ENCODE peak calls at places on chromosomes 13 and 19, in five cellular contexts. One of them, this sample, is unnamed.

GRCh38 chr13:112773601-112774447 is 84.0 kb downstream of the ATP11A start:
- DNase-seq in trophoblast cell: no peak
- DNase-seq in IMR-90: no peak
- DNase-seq in neuronal stem cell: no peak
- DNase-seq in H9: peak; percentile 24
- DNase-seq in this sample: no peak

GRCh38 chr13:100610399-100611347 is 22.1 kb upstream of the GGACT start:
- DNase-seq in trophoblast cell: no peak
- DNase-seq in IMR-90: no peak
- DNase-seq in neuronal stem cell: no peak
- DNase-seq in H9: no peak
- DNase-seq in this sample: no peak

GRCh38 chr19:29672933-29673336 is 7.7 kb downstream of the PLEKHF1 start:
- DNase-seq in trophoblast cell: no peak
- DNase-seq in IMR-90: no peak
- DNase-seq in neuronal stem cell: no peak
- DNase-seq in H9: no peak
- DNase-seq in this sample: no peak

GRCh38 chr13:24713022-24713421 is 32.8 kb downstream of the ATP12A start:
- DNase-seq in trophoblast cell: no peak
- DNase-seq in IMR-90: no peak
- DNase-seq in neuronal stem cell: no peak
- DNase-seq in H9: no peak
- DNase-seq in this sample: no peak

GRCh38 chr19:4374451-4375163 is 25.7 kb downstream of the SH3GL1 start:
- DNase-seq in trophoblast cell: peak; percentile 97
- DNase-seq in IMR-90: peak; percentile 87
- DNase-seq in neuronal stem cell: no peak
- DNase-seq in H9: peak; percentile 59
- DNase-seq in this sample: peak; percentile 73

GRCh38 chr13:22372261-22372660 is 701.4 kb downstream of the FGF9 start:
- DNase-seq in trophoblast cell: no peak
- DNase-seq in IMR-90: no peak
- DNase-seq in neuronal stem cell: no peak
- DNase-seq in H9: no peak
- DNase-seq in this sample: peak; percentile 32

GRCh38 chr13:39675904-39676303 is 20.4 kb downstream of the COG6 start:
- DNase-seq in trophoblast cell: no peak
- DNase-seq in IMR-90: no peak
- DNase-seq in neuronal stem cell: no peak
- DNase-seq in H9: no peak
- DNase-seq in this sample: peak; percentile 3

GRCh38 chr13:114112231-114112825 is 20.1 kb downstream of the RASA3 start:
- DNase-seq in trophoblast cell: no peak
- DNase-seq in IMR-90: peak; percentile 45
- DNase-seq in neuronal stem cell: no peak
- DNase-seq in H9: no peak
- DNase-seq in this sample: peak; percentile 66

GRCh38 chr13:46782066-46782465 is 14.9 kb downstream of the ESD start:
- DNase-seq in trophoblast cell: no peak
- DNase-seq in IMR-90: no peak
- DNase-seq in neuronal stem cell: no peak
- DNase-seq in H9: no peak
- DNase-seq in this sample: no peak

GRCh38 chr13:113338451-113338850 is 25.5 kb downstream of the GRTP1 start:
- DNase-seq in trophoblast cell: no peak
- DNase-seq in IMR-90: no peak
- DNase-seq in neuronal stem cell: no peak
- DNase-seq in H9: no peak
- DNase-seq in this sample: no peak

GRCh38 chr13:81568824-81569223 is 1227.9 kb upstream of the SPRY2 start:
- DNase-seq in trophoblast cell: no peak
- DNase-seq in IMR-90: no peak
- DNase-seq in neuronal stem cell: no peak
- DNase-seq in H9: no peak
- DNase-seq in this sample: no peak

GRCh38 chr13:111395511-111396393 is 75.3 kb downstream of the TEX29 start:
- DNase-seq in trophoblast cell: no peak
- DNase-seq in IMR-90: no peak
- DNase-seq in neuronal stem cell: no peak
- DNase-seq in H9: peak; percentile 16
- DNase-seq in this sample: no peak

GRCh38 chr13:106533940-106534843 is 1.3 kb downstream of the EFNB2 start:
- DNase-seq in trophoblast cell: peak; percentile 8
- DNase-seq in IMR-90: peak; percentile 63
- DNase-seq in neuronal stem cell: no peak
- DNase-seq in H9: no peak
- DNase-seq in this sample: peak; percentile 78

GRCh38 chr19:55385749-55386514 is at the start of gene RPL28:
- DNase-seq in trophoblast cell: peak; percentile 98
- DNase-seq in IMR-90: peak; percentile 97
- DNase-seq in neuronal stem cell: peak; percentile 99
- DNase-seq in H9: peak; percentile 98
- DNase-seq in this sample: peak; percentile 99

DNA sequence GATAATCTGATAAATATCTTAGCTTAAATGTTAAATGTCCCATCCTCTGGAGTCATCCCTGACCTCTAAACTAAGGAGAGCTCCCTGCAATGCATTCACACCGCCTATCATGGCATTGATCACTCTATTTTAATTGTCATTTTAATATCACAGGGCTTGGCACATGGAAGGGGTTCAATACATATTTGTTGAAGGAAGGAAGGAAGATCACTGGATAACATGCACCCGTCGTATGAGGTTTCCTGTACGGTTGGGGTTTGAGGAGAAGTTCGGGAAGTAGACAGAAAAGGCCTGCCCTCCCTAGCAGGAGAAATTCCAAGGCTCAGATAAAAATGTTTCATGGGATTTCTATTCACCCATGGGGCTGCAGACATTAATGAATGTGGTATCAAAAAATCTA is 102.0 kb downstream of the MBNL2 start:
- DNase-seq in trophoblast cell: no peak
- DNase-seq in IMR-90: no peak
- DNase-seq in neuronal stem cell: no peak
- DNase-seq in H9: no peak
- DNase-seq in this sample: no peak
- H3K4me1 ChIP-seq in trophoblast cell: peaks cover 8% of the 10 kb centered on the region
- H3K4me1 ChIP-seq in IMR-90: peaks cover 30% of the 10 kb centered on the region
- H3K4me1 ChIP-seq in neuronal stem cell: peaks cover 3% of the 10 kb centered on the region
- H3K4me1 ChIP-seq in H9: peaks cover 3% of the 10 kb centered on the region
- H3K4me1 ChIP-seq in this sample: peaks cover 4% of the 10 kb centered on the region

GRCh38 chr13:28532226-28533048 is 37.5 kb upstream of the FLT1 start:
- DNase-seq in trophoblast cell: no peak
- DNase-seq in IMR-90: no peak
- DNase-seq in neuronal stem cell: peak; percentile 47
- DNase-seq in H9: peak; percentile 57
- DNase-seq in this sample: peak; percentile 44
- H3K23ac ChIP-seq in trophoblast cell: no peak overlapping the region
- H3K23ac ChIP-seq in IMR-90: peak overlapping the region; percentile 29
- H3K23ac ChIP-seq in neuronal stem cell: peak overlapping the region; percentile 20
- H3K23ac ChIP-seq in H9: no peak overlapping the region
- H3K23ac ChIP-seq in this sample: peak overlapping the region; percentile 30

DNA sequence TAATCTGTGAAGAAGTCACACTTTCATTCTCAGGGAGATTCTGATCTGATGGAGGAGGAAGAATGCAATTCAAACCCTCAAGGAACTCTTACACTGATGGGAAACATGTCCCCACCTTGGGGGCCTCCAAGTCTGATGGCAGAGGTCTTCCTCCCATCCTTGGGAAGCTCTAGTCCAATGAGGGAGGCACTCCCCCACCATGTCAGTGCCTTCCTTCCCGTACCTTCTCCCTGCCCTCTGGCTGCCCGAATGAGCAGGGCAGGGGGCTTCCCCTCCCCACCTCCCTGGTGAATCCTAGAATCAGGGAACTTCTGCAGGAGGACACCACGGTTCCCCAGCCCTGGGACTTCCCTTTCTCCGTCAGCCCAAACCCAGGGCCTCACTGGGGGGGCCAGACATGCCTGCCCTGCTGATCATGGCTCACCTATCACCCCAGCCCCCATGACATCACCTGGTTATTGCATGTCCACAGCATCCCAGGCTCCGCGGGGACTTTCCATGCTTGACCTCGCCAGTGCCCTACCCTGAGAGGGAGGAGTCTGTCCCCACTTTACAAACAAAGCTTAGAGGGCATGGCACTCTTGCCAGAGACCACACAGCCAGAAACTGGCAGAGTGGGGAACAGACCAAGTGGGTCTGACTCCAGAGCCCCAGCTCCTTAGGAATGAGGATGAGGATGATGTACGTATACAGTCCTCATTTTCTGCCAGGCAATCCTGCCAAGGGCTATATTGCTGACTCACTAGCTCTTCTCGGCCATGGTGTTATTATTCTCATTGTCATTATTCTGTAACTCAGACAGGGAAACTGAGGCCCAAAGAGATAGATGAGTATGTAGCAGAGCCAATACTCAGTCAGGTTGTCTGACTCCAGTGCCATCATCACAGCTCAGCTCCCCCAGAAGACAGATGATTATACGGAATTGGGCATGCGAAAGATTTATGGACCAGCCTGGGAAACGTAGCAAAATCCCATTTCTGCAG is 9.6 kb upstream of the BCL3 start:
- DNase-seq in trophoblast cell: peak; percentile 54
- DNase-seq in IMR-90: no peak
- DNase-seq in neuronal stem cell: no peak
- DNase-seq in H9: no peak
- DNase-seq in this sample: no peak
- H3K4me1 ChIP-seq in trophoblast cell: peaks cover 7% of the 10 kb centered on the region
- H3K4me1 ChIP-seq in IMR-90: peaks cover 29% of the 10 kb centered on the region
- H3K4me1 ChIP-seq in neuronal stem cell: peaks cover 5% of the 10 kb centered on the region
- H3K4me1 ChIP-seq in H9: no peaks in the 10 kb centered on the region
- H3K4me1 ChIP-seq in this sample: peaks cover 3% of the 10 kb centered on the region

GRCh38 chr19:53394522-53394973 is 401 bp upstream of the ZNF765 start:
- DNase-seq in trophoblast cell: peak; percentile 81
- DNase-seq in IMR-90: peak; percentile 61
- DNase-seq in neuronal stem cell: no peak
- DNase-seq in H9: peak; percentile 83
- DNase-seq in this sample: peak; percentile 92

GRCh38 chr19:53389591-53390377 is 5.2 kb upstream of the ZNF765 start:
- DNase-seq in trophoblast cell: no peak
- DNase-seq in IMR-90: no peak
- DNase-seq in neuronal stem cell: no peak
- DNase-seq in H9: peak; percentile 93
- DNase-seq in this sample: peak; percentile 35

GRCh38 chr19:53394974-53395839 is at the start of gene ZNF765:
- DNase-seq in trophoblast cell: peak; percentile 93
- DNase-seq in IMR-90: peak; percentile 85
- DNase-seq in neuronal stem cell: peak; percentile 93
- DNase-seq in H9: peak; percentile 94
- DNase-seq in this sample: peak; percentile 96
- H3K23ac ChIP-seq in trophoblast cell: no peak within 1 kb of the TSS
- H3K23ac ChIP-seq in IMR-90: peak within 1 kb of the TSS; percentile 70
- H3K23ac ChIP-seq in neuronal stem cell: peak within 1 kb of the TSS; percentile 80
- H3K23ac ChIP-seq in H9: no peak within 1 kb of the TSS
- H3K23ac ChIP-seq in this sample: no peak within 1 kb of the TSS

DNA sequence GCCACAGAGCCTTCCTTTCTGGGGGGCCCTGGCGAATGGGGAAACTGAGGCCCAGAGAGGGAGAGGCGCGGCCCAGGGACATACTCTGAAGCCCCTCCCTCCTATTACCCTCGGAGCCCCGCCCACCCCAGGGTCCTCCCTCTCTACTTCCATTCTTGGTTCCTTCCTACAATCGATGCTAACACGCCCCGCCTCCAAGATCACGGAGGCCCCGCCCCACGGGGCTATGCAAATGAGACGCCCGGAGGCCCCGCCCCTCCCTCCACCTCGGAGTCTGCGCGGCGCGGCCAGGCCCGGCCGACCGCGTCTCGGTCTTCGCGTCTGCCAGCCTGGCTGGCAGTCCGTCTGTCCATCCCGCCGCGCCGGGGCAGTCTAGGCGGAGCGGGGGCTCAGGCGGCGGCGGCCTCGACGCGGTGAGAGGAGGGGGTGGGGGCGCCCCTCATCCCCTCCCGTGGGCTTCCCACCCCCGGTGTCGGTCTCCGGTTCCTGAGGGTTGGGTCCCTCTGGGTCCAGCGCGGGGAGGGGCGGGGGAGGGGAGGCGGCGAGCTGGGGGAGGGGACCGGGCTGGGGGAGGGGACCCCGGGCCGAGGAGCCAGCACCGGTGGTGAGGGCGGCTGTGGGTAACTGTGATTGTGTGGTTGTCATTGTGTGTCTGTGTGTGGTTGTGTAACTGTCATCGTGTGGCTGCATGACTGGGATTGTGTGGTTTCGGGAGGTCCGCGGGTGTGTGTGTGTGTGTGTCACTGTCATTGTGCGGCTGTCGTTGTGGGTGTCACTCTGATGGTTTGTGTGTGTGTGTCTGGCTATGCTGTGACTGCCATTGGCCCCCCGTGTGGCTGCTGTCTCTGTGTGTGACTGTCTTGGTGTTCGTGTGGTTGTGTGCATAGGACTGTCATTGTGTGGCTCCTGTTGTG is at the start of gene PLPPR2:
- DNase-seq in trophoblast cell: peak; percentile 88
- DNase-seq in IMR-90: peak; percentile 81
- DNase-seq in neuronal stem cell: peak; percentile 86
- DNase-seq in H9: peak; percentile 92
- DNase-seq in this sample: peak; percentile 96
- H3K4me1 ChIP-seq in trophoblast cell: no peaks in the 10 kb centered on the region
- H3K4me1 ChIP-seq in IMR-90: peaks cover 8% of the 10 kb centered on the region
- H3K4me1 ChIP-seq in neuronal stem cell: peaks cover 8% of the 10 kb centered on the region
- H3K4me1 ChIP-seq in H9: peaks cover 2% of the 10 kb centered on the region
- H3K4me1 ChIP-seq in this sample: peaks cover 3% of the 10 kb centered on the region

GRCh38 chr19:47230122-47230920 is 678 bp downstream of the BBC3 start:
- DNase-seq in trophoblast cell: no peak
- DNase-seq in IMR-90: peak; percentile 18
- DNase-seq in neuronal stem cell: no peak
- DNase-seq in H9: peak; percentile 73
- DNase-seq in this sample: peak; percentile 42

GRCh38 chr19:47229674-47230121 is 1.3 kb downstream of the BBC3 start:
- DNase-seq in trophoblast cell: no peak
- DNase-seq in IMR-90: peak; percentile 37
- DNase-seq in neuronal stem cell: no peak
- DNase-seq in H9: no peak
- DNase-seq in this sample: peak; percentile 51

GRCh38 chr19:47228168-47228936 is 2.6 kb downstream of the BBC3 start:
- DNase-seq in trophoblast cell: no peak
- DNase-seq in IMR-90: peak; percentile 17
- DNase-seq in neuronal stem cell: no peak
- DNase-seq in H9: peak; percentile 73
- DNase-seq in this sample: peak; percentile 71

GRCh38 chr19:47227347-47228167 is 3.4 kb downstream of the BBC3 start:
- DNase-seq in trophoblast cell: peak; percentile 83
- DNase-seq in IMR-90: peak; percentile 94
- DNase-seq in neuronal stem cell: peak; percentile 96
- DNase-seq in H9: peak; percentile 99
- DNase-seq in this sample: peak; percentile 100

GRCh38 chr19:47228937-47229673 is 1.9 kb downstream of the BBC3 start:
- DNase-seq in trophoblast cell: no peak
- DNase-seq in IMR-90: peak; percentile 61
- DNase-seq in neuronal stem cell: no peak
- DNase-seq in H9: no peak
- DNase-seq in this sample: peak; percentile 43
- H3K23ac ChIP-seq in trophoblast cell: peak overlapping the region; percentile 12
- H3K23ac ChIP-seq in IMR-90: peak overlapping the region; percentile 96
- H3K23ac ChIP-seq in neuronal stem cell: peak overlapping the region; percentile 99
- H3K23ac ChIP-seq in H9: no peak overlapping the region
- H3K23ac ChIP-seq in this sample: no peak overlapping the region

This sample was measured in mesendoderm.